ENCODE peak calls at places on chromosomes 11 and 22, in four cellular contexts. One of them, this sample, is unnamed.

GRCh38 chr11:4881860-4882500 is at the start of gene OR51T1:
- DNase-seq in neural progenitor cell: no peak
- DNase-seq in kidney: no peak
- DNase-seq in lower lobe of right lung: no peak
- DNase-seq in this sample: no peak

GRCh38 chr11:61345170-61345610 is 12.2 kb downstream of the TKFC start:
- DNase-seq in neural progenitor cell: no peak
- DNase-seq in kidney: no peak
- DNase-seq in lower lobe of right lung: no peak
- DNase-seq in this sample: no peak

GRCh38 chr11:66336234-66337102 is at the start of gene RIN1:
- DNase-seq in neural progenitor cell: peak
- DNase-seq in kidney: peak
- DNase-seq in lower lobe of right lung: peak
- DNase-seq in this sample: peak

GRCh38 chr11:2175659-2176058 is 4.0 kb upstream of the TH start:
- DNase-seq in neural progenitor cell: no peak
- DNase-seq in kidney: no peak
- DNase-seq in lower lobe of right lung: no peak
- DNase-seq in this sample: no peak

GRCh38 chr22:29139965-29140782 is 65.5 kb upstream of the EMID1 start:
- DNase-seq in neural progenitor cell: no peak
- DNase-seq in kidney: no peak
- DNase-seq in lower lobe of right lung: no peak
- DNase-seq in this sample: no peak

GRCh38 chr11:7462706-7463105 is 22.6 kb upstream of the OLFML1 start:
- DNase-seq in neural progenitor cell: no peak
- DNase-seq in kidney: no peak
- DNase-seq in lower lobe of right lung: no peak
- DNase-seq in this sample: no peak

GRCh38 chr11:68832476-68833176 is 9.1 kb downstream of the CPT1A start:
- DNase-seq in neural progenitor cell: no peak
- DNase-seq in kidney: no peak
- DNase-seq in lower lobe of right lung: no peak
- DNase-seq in this sample: peak

GRCh38 chr22:24051568-24051967 is 40.5 kb downstream of the CABIN1 start:
- DNase-seq in neural progenitor cell: no peak
- DNase-seq in kidney: no peak
- DNase-seq in lower lobe of right lung: no peak
- DNase-seq in this sample: no peak

GRCh38 chr11:44832452-44832851 is 105.7 kb downstream of the TSPAN18 start:
- DNase-seq in neural progenitor cell: no peak
- DNase-seq in kidney: no peak
- DNase-seq in lower lobe of right lung: no peak
- DNase-seq in this sample: no peak

GRCh38 chr11:27468209-27468608 is 4.4 kb downstream of the LGR4 start:
- DNase-seq in neural progenitor cell: no peak
- DNase-seq in kidney: no peak
- DNase-seq in lower lobe of right lung: no peak
- DNase-seq in this sample: no peak

GRCh38 chr11:68743539-68743938 is 7.8 kb downstream of the TESMIN start:
- DNase-seq in neural progenitor cell: no peak
- DNase-seq in kidney: no peak
- DNase-seq in lower lobe of right lung: no peak
- DNase-seq in this sample: no peak

GRCh38 chr11:19772480-19772879 is 59.8 kb downstream of the NAV2 start:
- DNase-seq in neural progenitor cell: peak
- DNase-seq in kidney: no peak
- DNase-seq in lower lobe of right lung: no peak
- DNase-seq in this sample: no peak

GRCh38 chr22:22944268-22944985 is 56.8 kb downstream of the IGLL5 start:
- DNase-seq in neural progenitor cell: no peak
- DNase-seq in kidney: no peak
- DNase-seq in lower lobe of right lung: no peak
- DNase-seq in this sample: peak
- H3K27ac ChIP-seq in neural progenitor cell: no peak
- H3K27ac ChIP-seq in kidney: no peak
- H3K27ac ChIP-seq in lower lobe of right lung: no peak
- H3K27ac ChIP-seq in this sample: no peak

DNA sequence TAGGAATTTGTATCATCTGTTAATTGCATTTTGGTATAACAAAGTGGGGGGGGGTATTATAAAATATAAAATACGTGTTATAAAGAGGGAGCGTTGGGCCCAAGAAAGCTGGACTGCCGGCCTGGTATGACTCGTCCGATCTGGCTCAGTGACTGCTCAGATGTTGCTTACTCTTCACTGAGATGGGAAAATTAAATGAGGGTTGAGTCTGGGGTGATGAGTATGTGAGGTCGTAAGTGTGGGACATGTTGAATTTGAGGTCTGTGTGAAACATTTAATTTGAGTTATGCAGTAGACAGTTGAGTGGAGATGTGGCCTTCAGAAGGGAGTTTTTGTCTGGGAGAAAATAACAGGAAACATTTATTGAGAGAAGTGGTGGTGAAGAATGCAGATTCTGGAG is 28.9 kb downstream of the CECR2 start:
- DNase-seq in neural progenitor cell: no peak
- DNase-seq in kidney: no peak
- DNase-seq in lower lobe of right lung: no peak
- DNase-seq in this sample: no peak
- H3K27ac ChIP-seq in neural progenitor cell: no peak
- H3K27ac ChIP-seq in kidney: no peak
- H3K27ac ChIP-seq in lower lobe of right lung: no peak
- H3K27ac ChIP-seq in this sample: no peak

DNA sequence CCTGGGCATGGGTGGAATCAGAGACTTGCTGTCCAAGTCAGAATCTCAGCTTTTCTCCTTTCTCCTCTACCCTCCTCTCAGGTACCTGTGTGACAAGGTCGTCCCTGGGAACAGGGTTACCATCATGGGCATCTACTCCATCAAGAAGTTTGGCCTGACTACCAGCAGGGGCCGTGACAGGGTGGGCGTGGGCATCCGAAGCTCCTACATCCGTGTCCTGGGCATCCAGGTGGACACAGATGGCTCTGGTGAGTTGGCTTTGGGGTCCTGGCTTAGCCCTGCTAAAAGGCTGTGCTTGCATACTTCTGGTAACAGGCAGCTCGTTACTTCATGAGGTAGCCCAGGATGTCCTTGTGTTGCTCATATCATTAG is 10.7 kb downstream of the MCM5 start:
- DNase-seq in neural progenitor cell: no peak
- DNase-seq in kidney: no peak
- DNase-seq in lower lobe of right lung: no peak
- DNase-seq in this sample: no peak
- H3K27ac ChIP-seq in neural progenitor cell: no peak
- H3K27ac ChIP-seq in kidney: no peak
- H3K27ac ChIP-seq in lower lobe of right lung: peak
- H3K27ac ChIP-seq in this sample: no peak

DNA sequence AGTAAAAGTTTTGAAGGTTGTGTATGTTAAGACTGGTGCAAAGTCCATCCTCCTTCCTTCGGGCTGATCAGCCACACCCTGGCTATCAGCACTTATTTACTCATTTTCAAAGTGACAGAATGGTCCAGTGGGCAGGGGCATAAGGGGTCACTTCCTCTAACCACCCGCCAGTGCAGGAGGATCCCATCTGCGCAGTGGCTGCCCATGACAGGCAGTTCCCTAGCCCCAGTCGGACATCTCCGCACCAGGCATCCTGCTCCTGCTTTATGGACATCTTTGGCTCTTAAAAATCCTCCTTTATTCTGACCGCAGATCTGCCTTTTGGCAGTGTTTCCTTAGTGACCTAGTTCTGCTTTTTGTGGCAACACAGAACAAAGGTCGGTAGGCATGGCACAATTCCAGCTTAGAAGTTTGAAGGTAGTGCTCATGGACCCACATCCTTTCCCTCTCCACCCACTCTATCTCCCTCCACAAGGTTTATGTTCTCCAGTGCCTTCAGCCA is 55.9 kb downstream of the BMAL1 start:
- DNase-seq in neural progenitor cell: no peak
- DNase-seq in kidney: no peak
- DNase-seq in lower lobe of right lung: no peak
- DNase-seq in this sample: peak
- H3K27ac ChIP-seq in neural progenitor cell: no peak
- H3K27ac ChIP-seq in kidney: no peak
- H3K27ac ChIP-seq in lower lobe of right lung: no peak
- H3K27ac ChIP-seq in this sample: peak

GRCh38 chr11:112902411-112903011 is 58.7 kb upstream of the NCAM1 start:
- DNase-seq in neural progenitor cell: no peak
- DNase-seq in kidney: no peak
- DNase-seq in lower lobe of right lung: no peak
- DNase-seq in this sample: no peak
- H3K27ac ChIP-seq in neural progenitor cell: no peak
- H3K27ac ChIP-seq in kidney: no peak
- H3K27ac ChIP-seq in lower lobe of right lung: no peak
- H3K27ac ChIP-seq in this sample: no peak

GRCh38 chr11:937853-938261 is 12.2 kb downstream of the AP2A2 start:
- DNase-seq in neural progenitor cell: no peak
- DNase-seq in kidney: no peak
- DNase-seq in lower lobe of right lung: no peak
- DNase-seq in this sample: no peak

GRCh38 chr11:933936-934335 is 8.3 kb downstream of the AP2A2 start:
- DNase-seq in neural progenitor cell: peak
- DNase-seq in kidney: peak
- DNase-seq in lower lobe of right lung: no peak
- DNase-seq in this sample: no peak

GRCh38 chr11:933002-933820 is 7.5 kb downstream of the AP2A2 start:
- DNase-seq in neural progenitor cell: no peak
- DNase-seq in kidney: peak
- DNase-seq in lower lobe of right lung: no peak
- DNase-seq in this sample: no peak

GRCh38 chr11:934437-934950 is 8.8 kb downstream of the AP2A2 start:
- DNase-seq in neural progenitor cell: peak
- DNase-seq in kidney: no peak
- DNase-seq in lower lobe of right lung: no peak
- DNase-seq in this sample: no peak

GRCh38 chr11:936199-936598 is 10.5 kb downstream of the AP2A2 start:
- DNase-seq in neural progenitor cell: no peak
- DNase-seq in kidney: no peak
- DNase-seq in lower lobe of right lung: no peak
- DNase-seq in this sample: no peak
- H3K27ac ChIP-seq in neural progenitor cell: no peak
- H3K27ac ChIP-seq in kidney: peak
- H3K27ac ChIP-seq in lower lobe of right lung: peak
- H3K27ac ChIP-seq in this sample: no peak

DNA sequence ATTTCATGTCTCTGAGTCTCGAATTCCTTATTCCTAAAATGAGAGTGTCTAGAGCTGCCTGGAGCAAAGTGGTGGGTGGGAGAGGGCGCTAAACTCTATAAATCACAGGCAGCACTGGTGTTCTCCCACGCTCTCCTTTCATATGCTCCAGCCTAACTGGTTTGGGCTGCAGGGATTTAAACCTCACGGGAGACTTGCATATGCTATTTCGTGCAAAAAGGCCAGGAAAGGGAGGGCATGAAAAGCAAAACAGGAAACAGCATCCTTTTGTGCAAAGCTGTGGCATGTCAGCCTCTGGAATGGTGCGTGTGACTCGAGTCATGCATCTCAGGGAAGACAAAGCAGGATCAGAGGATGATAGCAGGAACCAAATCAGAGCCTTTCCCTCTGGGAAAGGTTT is 46.5 kb upstream of the YWHAH start:
- DNase-seq in neural progenitor cell: no peak
- DNase-seq in kidney: no peak
- DNase-seq in lower lobe of right lung: no peak
- DNase-seq in this sample: no peak
- H3K27ac ChIP-seq in neural progenitor cell: no peak
- H3K27ac ChIP-seq in kidney: no peak
- H3K27ac ChIP-seq in lower lobe of right lung: no peak
- H3K27ac ChIP-seq in this sample: no peak